ENCODE peak calls at places on chromosomes 1 and 21, in four cellular contexts. U is astrocyte of the hippocampus, C is astrocyte, Z is ureter. F is an unnamed sample.

GRCh38 chr1:183571678-183572268 is 18.5 kb downstream of the NCF2 start:
- DNase-seq in Z (no peak), U (no peak), C (peak; percentile 35), F (peak; percentile 17)

GRCh38 chr1:204255225-204255624 is 41.4 kb upstream of the GOLT1A start:
- DNase-seq in Z (no peak), C (no peak), U (no peak), F (no peak)

GRCh38 chr1:195335541-195335940 is 1272.7 kb downstream of the KCNT2 start:
- DNase-seq in U (no peak), Z (no peak), C (peak; percentile 24), F (no peak)

GRCh38 chr21:33968082-33968997 is 52.7 kb upstream of the ATP5PO start:
- DNase-seq in U (peak; percentile 67), C (peak; percentile 92), Z (no peak), F (peak; percentile 67)

GRCh38 chr1:44810101-44810761 is 1.9 kb downstream of the BTBD19 start:
- DNase-seq in Z (no peak), U (peak; percentile 81), C (no peak), F (peak; percentile 42)

GRCh38 chr1:221437924-221438323 is 304.0 kb downstream of the DUSP10 start:
- DNase-seq in C (peak; percentile 85), Z (no peak), U (peak; percentile 21), F (peak; percentile 90)

GRCh38 chr1:70495370-70495769 is 84.3 kb downstream of the CTH start:
- DNase-seq in C (no peak), U (no peak), Z (no peak), F (no peak)

GRCh38 chr1:70717656-70718055 is 306.6 kb downstream of the CTH start:
- DNase-seq in U (no peak), C (no peak), Z (no peak), F (no peak)

GRCh38 chr1:17586172-17586963 is 46.9 kb downstream of the ARHGEF10L start:
- DNase-seq in U (peak; percentile 79), Z (no peak), C (peak; percentile 77), F (peak; percentile 86)

GRCh38 chr21:42616366-42617340 is 36.8 kb upstream of the PDE9A start:
- DNase-seq in Z (no peak), C (no peak), U (no peak), F (no peak)

GRCh38 chr1:70038025-70038424 is 167.4 kb downstream of the LRRC40 start:
- DNase-seq in C (peak; percentile 28), Z (no peak), U (peak; percentile 55), F (peak; percentile 71)

GRCh38 chr21:28832013-28832714 is 160.5 kb downstream of the LTN1 start:
- DNase-seq in C (peak; percentile 21), U (peak; percentile 4), Z (no peak), F (peak; percentile 51)

GRCh38 chr1:226444901-226445300 is 37.0 kb upstream of the PARP1 start:
- DNase-seq in C (no peak), U (no peak), Z (no peak), F (no peak)